ENCODE peak calls at places on chromosomes 6 and 20, in five cellular contexts. M is GOT3, R is right lobe of liver, Q is mucosa of gallbladder, E is neural progenitor cell. W is an unnamed sample.

GRCh38 chr20:1721687-1722512 is 64.3 kb upstream of the SIRPG start:
- DNase-seq in E (no peak), Q (peak; percentile 9), M (no peak), R (no peak), W (no peak)

GRCh38 chr6:83252717-83253116 is 59.6 kb downstream of the RWDD2A start:
- DNase-seq in E (no peak), Q (no peak), M (no peak), R (no peak), W (no peak)

GRCh38 chr6:129865013-129865412 is 3.9 kb upstream of the TMEM244 start:
- DNase-seq in Q (no peak), E (no peak), M (no peak), R (no peak), W (no peak)

GRCh38 chr6:77468939-77469338 is 5.6 kb upstream of the HTR1B start:
- DNase-seq in E (no peak), R (no peak), Q (no peak), M (no peak), W (no peak)

GRCh38 chr6:3117912-3118352 is 579 bp upstream of the BPHL start:
- DNase-seq in E (no peak), M (no peak), R (no peak), Q (no peak), W (no peak)

GRCh38 chr6:21707527-21707926 is 114.0 kb downstream of the SOX4 start:
- DNase-seq in E (no peak), R (no peak), M (no peak), Q (no peak), W (no peak)

GRCh38 chr20:2986466-2986865 is 57.0 kb upstream of the GNRH2 start:
- DNase-seq in E (no peak), Q (no peak), M (no peak), R (no peak), W (no peak)

GRCh38 chr20:44622501-44623270 is 28.8 kb downstream of the ADA start:
- DNase-seq in Q (no peak), R (no peak), M (no peak), E (no peak), W (no peak)

GRCh38 chr20:582204-582603 is 27.9 kb downstream of the TCF15 start:
- DNase-seq in R (no peak), M (no peak), E (no peak), Q (no peak), W (no peak)

GRCh38 chr6:37452522-37452921 is 19.5 kb downstream of the CMTR1 start:
- DNase-seq in E (no peak), R (no peak), Q (no peak), M (no peak), W (no peak)

W was measured in thyroid gland.